ENCODE peak calls at places on chromosomes 6 and 20, in eight cellular contexts. One of them, this sample, is unnamed.

GRCh38 chr6:161918608-161919205 is 644.8 kb upstream of the AGPAT4 start:
- DNase-seq in CD4-positive, CD25-positive, alpha-beta regulatory T cell: no peak
- DNase-seq in tibial artery: no peak
- DNase-seq in transverse colon: no peak
- DNase-seq in mammary epithelial cell: no peak
- DNase-seq in A549: no peak
- DNase-seq in CD4-positive, alpha-beta memory T cell: no peak
- DNase-seq in CD8-positive, alpha-beta memory T cell: no peak
- DNase-seq in this sample: no peak

GRCh38 chr6:35352735-35353134 is 10.4 kb downstream of the PPARD start:
- DNase-seq in CD4-positive, CD25-positive, alpha-beta regulatory T cell: no peak
- DNase-seq in tibial artery: no peak
- DNase-seq in transverse colon: no peak
- DNase-seq in mammary epithelial cell: no peak
- DNase-seq in A549: no peak
- DNase-seq in CD4-positive, alpha-beta memory T cell: no peak
- DNase-seq in CD8-positive, alpha-beta memory T cell: no peak
- DNase-seq in this sample: no peak

GRCh38 chr6:2725999-2726567 is 24.6 kb downstream of the MYLK4 start:
- DNase-seq in CD4-positive, CD25-positive, alpha-beta regulatory T cell: no peak
- DNase-seq in tibial artery: no peak
- DNase-seq in transverse colon: no peak
- DNase-seq in mammary epithelial cell: no peak
- DNase-seq in A549: no peak
- DNase-seq in CD4-positive, alpha-beta memory T cell: no peak
- DNase-seq in CD8-positive, alpha-beta memory T cell: no peak
- DNase-seq in this sample: no peak

GRCh38 chr6:116866281-116866871 is 10.7 kb upstream of the RFX6 start:
- DNase-seq in CD4-positive, CD25-positive, alpha-beta regulatory T cell: no peak
- DNase-seq in tibial artery: no peak
- DNase-seq in transverse colon: no peak
- DNase-seq in mammary epithelial cell: no peak
- DNase-seq in A549: no peak
- DNase-seq in CD4-positive, alpha-beta memory T cell: no peak
- DNase-seq in CD8-positive, alpha-beta memory T cell: no peak
- DNase-seq in this sample: no peak

GRCh38 chr6:131250121-131250520 is 114.9 kb downstream of the AKAP7 start:
- DNase-seq in CD4-positive, CD25-positive, alpha-beta regulatory T cell: no peak
- DNase-seq in tibial artery: peak; percentile 64
- DNase-seq in transverse colon: peak; percentile 78
- DNase-seq in mammary epithelial cell: peak; percentile 59
- DNase-seq in A549: no peak
- DNase-seq in CD4-positive, alpha-beta memory T cell: no peak
- DNase-seq in CD8-positive, alpha-beta memory T cell: no peak
- DNase-seq in this sample: peak; percentile 73

GRCh38 chr20:10005885-10006284 is 28.9 kb upstream of the ANKEF1 start:
- DNase-seq in CD4-positive, CD25-positive, alpha-beta regulatory T cell: no peak
- DNase-seq in tibial artery: no peak
- DNase-seq in transverse colon: no peak
- DNase-seq in mammary epithelial cell: no peak
- DNase-seq in A549: no peak
- DNase-seq in CD4-positive, alpha-beta memory T cell: no peak
- DNase-seq in CD8-positive, alpha-beta memory T cell: no peak
- DNase-seq in this sample: no peak

GRCh38 chr6:22413681-22414305 is 117.0 kb upstream of the PRL start:
- DNase-seq in CD4-positive, CD25-positive, alpha-beta regulatory T cell: no peak
- DNase-seq in tibial artery: no peak
- DNase-seq in transverse colon: no peak
- DNase-seq in mammary epithelial cell: no peak
- DNase-seq in A549: no peak
- DNase-seq in CD4-positive, alpha-beta memory T cell: no peak
- DNase-seq in CD8-positive, alpha-beta memory T cell: no peak
- DNase-seq in this sample: no peak

GRCh38 chr20:32052090-32052791 is at the start of gene HCK:
- DNase-seq in CD4-positive, CD25-positive, alpha-beta regulatory T cell: no peak
- DNase-seq in tibial artery: peak; percentile 38
- DNase-seq in transverse colon: peak; percentile 30
- DNase-seq in mammary epithelial cell: no peak
- DNase-seq in A549: peak; percentile 31
- DNase-seq in CD4-positive, alpha-beta memory T cell: no peak
- DNase-seq in CD8-positive, alpha-beta memory T cell: no peak
- DNase-seq in this sample: peak; percentile 78

GRCh38 chr6:5472583-5472982 is 211.3 kb downstream of the FARS2 start:
- DNase-seq in CD4-positive, CD25-positive, alpha-beta regulatory T cell: no peak
- DNase-seq in tibial artery: no peak
- DNase-seq in transverse colon: no peak
- DNase-seq in mammary epithelial cell: no peak
- DNase-seq in A549: no peak
- DNase-seq in CD4-positive, alpha-beta memory T cell: no peak
- DNase-seq in CD8-positive, alpha-beta memory T cell: no peak
- DNase-seq in this sample: no peak

GRCh38 chr6:11292837-11293236 is 60.4 kb upstream of the NEDD9 start:
- DNase-seq in CD4-positive, CD25-positive, alpha-beta regulatory T cell: no peak
- DNase-seq in tibial artery: no peak
- DNase-seq in transverse colon: no peak
- DNase-seq in mammary epithelial cell: no peak
- DNase-seq in A549: no peak
- DNase-seq in CD4-positive, alpha-beta memory T cell: no peak
- DNase-seq in CD8-positive, alpha-beta memory T cell: no peak
- DNase-seq in this sample: no peak

GRCh38 chr6:43355862-43356590 is 13.4 kb downstream of the ZNF318 start:
- DNase-seq in CD4-positive, CD25-positive, alpha-beta regulatory T cell: no peak
- DNase-seq in tibial artery: no peak
- DNase-seq in transverse colon: peak; percentile 19
- DNase-seq in mammary epithelial cell: no peak
- DNase-seq in A549: peak; percentile 7
- DNase-seq in CD4-positive, alpha-beta memory T cell: no peak
- DNase-seq in CD8-positive, alpha-beta memory T cell: no peak
- DNase-seq in this sample: no peak

GRCh38 chr6:112004397-112005341 is 49.2 kb upstream of the CCN6 start:
- DNase-seq in CD4-positive, CD25-positive, alpha-beta regulatory T cell: no peak
- DNase-seq in tibial artery: peak; percentile 53
- DNase-seq in transverse colon: no peak
- DNase-seq in mammary epithelial cell: no peak
- DNase-seq in A549: no peak
- DNase-seq in CD4-positive, alpha-beta memory T cell: no peak
- DNase-seq in CD8-positive, alpha-beta memory T cell: no peak
- DNase-seq in this sample: peak; percentile 53

GRCh38 chr20:23187759-23188158 is 101.6 kb upstream of the CD93 start:
- DNase-seq in CD4-positive, CD25-positive, alpha-beta regulatory T cell: no peak
- DNase-seq in tibial artery: peak; percentile 49
- DNase-seq in transverse colon: peak; percentile 28
- DNase-seq in mammary epithelial cell: peak; percentile 47
- DNase-seq in A549: no peak
- DNase-seq in CD4-positive, alpha-beta memory T cell: no peak
- DNase-seq in CD8-positive, alpha-beta memory T cell: no peak
- DNase-seq in this sample: no peak

GRCh38 chr6:28497893-28498292 is 17.7 kb downstream of the GPX6 start:
- DNase-seq in CD4-positive, CD25-positive, alpha-beta regulatory T cell: no peak
- DNase-seq in tibial artery: no peak
- DNase-seq in transverse colon: no peak
- DNase-seq in mammary epithelial cell: no peak
- DNase-seq in A549: no peak
- DNase-seq in CD4-positive, alpha-beta memory T cell: no peak
- DNase-seq in CD8-positive, alpha-beta memory T cell: no peak
- DNase-seq in this sample: no peak

GRCh38 chr6:170031096-170031471 is 259.8 kb downstream of the DLL1 start:
- DNase-seq in CD4-positive, CD25-positive, alpha-beta regulatory T cell: no peak
- DNase-seq in tibial artery: peak; percentile 6
- DNase-seq in transverse colon: peak; percentile 38
- DNase-seq in mammary epithelial cell: no peak
- DNase-seq in A549: no peak
- DNase-seq in CD4-positive, alpha-beta memory T cell: no peak
- DNase-seq in CD8-positive, alpha-beta memory T cell: no peak
- DNase-seq in this sample: peak; percentile 64

GRCh38 chr6:1678966-1679690 is 69.4 kb downstream of the FOXC1 start:
- DNase-seq in CD4-positive, CD25-positive, alpha-beta regulatory T cell: no peak
- DNase-seq in tibial artery: no peak
- DNase-seq in transverse colon: no peak
- DNase-seq in mammary epithelial cell: peak; percentile 6
- DNase-seq in A549: no peak
- DNase-seq in CD4-positive, alpha-beta memory T cell: no peak
- DNase-seq in CD8-positive, alpha-beta memory T cell: no peak
- DNase-seq in this sample: no peak
- H3K4me3 ChIP-seq in CD4-positive, CD25-positive, alpha-beta regulatory T cell: no peak overlapping the region
- H3K4me3 ChIP-seq in tibial artery: no peak overlapping the region
- H3K4me3 ChIP-seq in transverse colon: no peak overlapping the region
- H3K4me3 ChIP-seq in mammary epithelial cell: no peak overlapping the region
- H3K4me3 ChIP-seq in A549: no peak overlapping the region
- H3K4me3 ChIP-seq in CD4-positive, alpha-beta memory T cell: no peak overlapping the region
- H3K4me3 ChIP-seq in CD8-positive, alpha-beta memory T cell: no peak overlapping the region
- H3K4me3 ChIP-seq in this sample: no peak overlapping the region

GRCh38 chr6:155021680-155022079 is 26.6 kb downstream of the TIAM2 start:
- DNase-seq in CD4-positive, CD25-positive, alpha-beta regulatory T cell: no peak
- DNase-seq in tibial artery: no peak
- DNase-seq in transverse colon: no peak
- DNase-seq in mammary epithelial cell: no peak
- DNase-seq in A549: no peak
- DNase-seq in CD4-positive, alpha-beta memory T cell: no peak
- DNase-seq in CD8-positive, alpha-beta memory T cell: no peak
- DNase-seq in this sample: no peak
- H3K27ac ChIP-seq in CD4-positive, CD25-positive, alpha-beta regulatory T cell: no peak overlapping the region
- H3K27ac ChIP-seq in tibial artery: peak overlapping the region; percentile 58
- H3K27ac ChIP-seq in transverse colon: no peak overlapping the region
- H3K27ac ChIP-seq in mammary epithelial cell: no peak overlapping the region
- H3K27ac ChIP-seq in A549: no peak overlapping the region
- H3K27ac ChIP-seq in CD4-positive, alpha-beta memory T cell: no peak overlapping the region
- H3K27ac ChIP-seq in CD8-positive, alpha-beta memory T cell: no peak overlapping the region
- H3K27ac ChIP-seq in this sample: peak overlapping the region; percentile 2

GRCh38 chr6:13262302-13263006 is 65.9 kb downstream of the TBC1D7 start:
- DNase-seq in CD4-positive, CD25-positive, alpha-beta regulatory T cell: no peak
- DNase-seq in tibial artery: no peak
- DNase-seq in transverse colon: no peak
- DNase-seq in mammary epithelial cell: no peak
- DNase-seq in A549: no peak
- DNase-seq in CD4-positive, alpha-beta memory T cell: no peak
- DNase-seq in CD8-positive, alpha-beta memory T cell: no peak
- DNase-seq in this sample: no peak
- H3K4me1 ChIP-seq in CD4-positive, CD25-positive, alpha-beta regulatory T cell: no peaks in the 10 kb centered on the region
- H3K4me1 ChIP-seq in tibial artery: no peaks in the 10 kb centered on the region
- H3K4me1 ChIP-seq in transverse colon: no peaks in the 10 kb centered on the region
- H3K4me1 ChIP-seq in mammary epithelial cell: peaks cover 3% of the 10 kb centered on the region
- H3K4me1 ChIP-seq in A549: no peaks in the 10 kb centered on the region
- H3K4me1 ChIP-seq in CD4-positive, alpha-beta memory T cell: no peaks in the 10 kb centered on the region
- H3K4me1 ChIP-seq in CD8-positive, alpha-beta memory T cell: no peaks in the 10 kb centered on the region
- H3K4me1 ChIP-seq in this sample: peaks cover 3% of the 10 kb centered on the region

DNA sequence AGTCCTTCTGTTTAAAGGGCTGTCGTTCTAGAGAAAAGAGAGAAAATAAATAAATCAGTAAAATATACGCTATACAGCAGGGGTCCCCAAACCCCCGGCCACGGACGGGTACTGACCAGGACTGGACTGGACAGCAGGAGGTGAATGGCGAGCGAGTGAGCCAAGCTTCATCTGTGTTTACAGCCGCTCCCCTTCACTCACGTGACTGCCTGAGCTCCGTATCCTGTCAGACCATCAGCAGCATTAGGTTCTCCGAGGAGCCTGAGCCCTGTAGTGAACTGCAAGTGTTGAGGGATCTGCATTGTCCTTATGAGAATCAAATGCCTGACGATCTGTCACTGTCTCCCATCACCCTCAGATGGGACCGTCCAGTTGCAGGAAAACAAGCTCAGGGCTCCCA is 76.5 kb downstream of the ZNF217 start:
- DNase-seq in CD4-positive, CD25-positive, alpha-beta regulatory T cell: no peak
- DNase-seq in tibial artery: no peak
- DNase-seq in transverse colon: peak; percentile 35
- DNase-seq in mammary epithelial cell: no peak
- DNase-seq in A549: no peak
- DNase-seq in CD4-positive, alpha-beta memory T cell: no peak
- DNase-seq in CD8-positive, alpha-beta memory T cell: no peak
- DNase-seq in this sample: no peak
- H3K4me3 ChIP-seq in CD4-positive, CD25-positive, alpha-beta regulatory T cell: no peak overlapping the region
- H3K4me3 ChIP-seq in tibial artery: no peak overlapping the region
- H3K4me3 ChIP-seq in transverse colon: no peak overlapping the region
- H3K4me3 ChIP-seq in mammary epithelial cell: no peak overlapping the region
- H3K4me3 ChIP-seq in A549: no peak overlapping the region
- H3K4me3 ChIP-seq in CD4-positive, alpha-beta memory T cell: no peak overlapping the region
- H3K4me3 ChIP-seq in CD8-positive, alpha-beta memory T cell: no peak overlapping the region
- H3K4me3 ChIP-seq in this sample: no peak overlapping the region

This sample was measured in aorta.